ENCODE peak calls at places on chromosome 21, in seven cellular contexts. K is heart left ventricle, W is breast epithelium, N is prostate gland, U is IMR-90, X is adrenal gland, Q is stomach. Y is an unnamed sample.

GRCh38 chr21:31612889-31613785 is 46.4 kb upstream of the SOD1 start:
- DNase-seq in K (no peak), X (no peak), N (no peak), W (no peak), U (peak; percentile 15), Q (no peak), Y (no peak)

GRCh38 chr21:33015091-33015490 is 10.6 kb upstream of the OLIG2 start:
- DNase-seq in N (no peak), U (no peak), K (no peak), W (no peak), X (no peak), Q (no peak), Y (no peak)

GRCh38 chr21:42474982-42475381 is 21.0 kb downstream of the RSPH1 start:
- DNase-seq in K (no peak), U (no peak), X (no peak), N (no peak), W (no peak), Q (peak; percentile 15), Y (no peak)

GRCh38 chr21:34983680-34984086 is 65.4 kb downstream of the RUNX1 start:
- DNase-seq in W (no peak), K (no peak), Q (no peak), N (no peak), X (peak; percentile 66), U (peak; percentile 63), Y (no peak)

GRCh38 chr21:15682182-15682895 is 47.4 kb upstream of the USP25 start:
- DNase-seq in N (no peak), X (no peak), U (peak; percentile 76), Q (no peak), K (no peak), W (no peak), Y (no peak)

GRCh38 chr21:32771134-32771523 is 426 bp downstream of the PAXBP1 start:
- DNase-seq in X (peak; percentile 60), U (peak; percentile 56), K (peak; percentile 55), W (peak; percentile 66), N (peak; percentile 30), Q (peak; percentile 58), Y (peak; percentile 45)

GRCh38 chr21:29829514-29830255 is 110.1 kb downstream of the GRIK1 start:
- DNase-seq in Q (no peak), K (no peak), W (no peak), N (no peak), X (no peak), U (no peak), Y (no peak)

GRCh38 chr21:33708874-33709273 is 66.6 kb downstream of the ITSN1 start:
- DNase-seq in N (no peak), U (no peak), K (no peak), Q (no peak), W (no peak), X (no peak), Y (no peak)

GRCh38 chr21:16551101-16551695 is 821.4 kb downstream of the USP25 start:
- DNase-seq in U (no peak), K (no peak), Q (no peak), N (no peak), W (no peak), X (no peak), Y (no peak)

GRCh38 chr21:32135401-32136363 is 143.2 kb downstream of the MIS18A start:
- DNase-seq in N (no peak), Q (no peak), K (no peak), W (no peak), U (peak; percentile 1), X (no peak), Y (no peak)

GRCh38 chr21:35475768-35476167 is 426.7 kb upstream of the RUNX1 start:
- DNase-seq in U (peak; percentile 75), K (no peak), Q (no peak), X (no peak), N (no peak), W (no peak), Y (no peak)

GRCh38 chr21:33231526-33231925 is 1.8 kb downstream of the IFNAR2 start:
- DNase-seq in X (no peak), W (no peak), Q (no peak), U (no peak), K (no peak), N (no peak), Y (no peak)

GRCh38 chr21:31873275-31873695 is 465 bp downstream of the HUNK start:
- DNase-seq in W (no peak), Q (no peak), X (no peak), K (no peak), N (peak; percentile 5), U (no peak), Y (peak; percentile 88)

GRCh38 chr21:29534448-29534847 is 235.7 kb downstream of the BACH1 start:
- DNase-seq in X (no peak), Q (no peak), U (no peak), K (no peak), W (no peak), N (no peak), Y (no peak)

GRCh38 chr21:35563885-35564451 is 496.4 kb downstream of the SETD4 start:
- DNase-seq in N (no peak), W (no peak), U (peak; percentile 91), X (peak; percentile 55), K (peak; percentile 66), Q (no peak), Y (peak; percentile 26)

GRCh38 chr21:24428539-24429186 is 1178.6 kb downstream of the MRPL39 start:
- DNase-seq in N (no peak), W (no peak), Q (no peak), X (no peak), K (no peak), U (no peak), Y (no peak)

GRCh38 chr21:40507978-40508377 is 339.0 kb downstream of the DSCAM start:
- DNase-seq in U (peak; percentile 4), K (no peak), Q (no peak), N (no peak), W (no peak), X (no peak), Y (no peak)

GRCh38 chr21:40511976-40512375 is 335.0 kb downstream of the DSCAM start:
- DNase-seq in U (no peak), W (no peak), N (no peak), K (no peak), X (no peak), Q (no peak), Y (no peak)

GRCh38 chr21:40516336-40516735 is 330.6 kb downstream of the DSCAM start:
- DNase-seq in X (peak; percentile 54), N (no peak), K (peak; percentile 22), U (no peak), W (no peak), Q (no peak), Y (no peak)

DNA sequence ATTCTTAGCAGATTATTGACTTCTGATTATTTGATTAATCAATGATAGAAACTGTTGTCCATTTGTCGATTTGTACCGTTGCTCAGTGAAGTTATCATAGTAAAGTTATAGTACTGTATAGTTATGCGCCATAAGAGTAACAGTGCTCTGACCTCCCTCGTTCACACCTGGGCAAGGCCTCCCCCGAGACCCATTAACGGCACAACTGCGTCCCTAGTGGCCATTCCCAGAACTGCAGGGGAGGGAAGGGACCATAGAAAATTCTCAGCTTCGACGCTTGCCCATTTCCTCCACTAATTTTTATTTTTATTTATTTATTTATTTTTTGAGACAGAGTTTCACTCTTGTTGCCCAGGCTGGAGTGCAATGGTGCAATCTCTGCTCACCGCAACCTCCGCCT is 334.4 kb downstream of the DSCAM start:
- DNase-seq in N (no peak), W (no peak), X (no peak), Q (no peak), U (no peak), K (no peak), Y (no peak)
- TF ChIP-seq CTCF in N (no peak), W (no peak), X (no peak), Q (no peak), U (no peak), K (peak; percentile 27), Y (no peak)

GRCh38 chr21:45543371-45543709 is 1.1 kb upstream of the SLC19A1 start:
- DNase-seq in Q (peak; percentile 28), K (peak; percentile 19), W (peak; percentile 50), N (no peak), U (no peak), X (no peak), Y (no peak)

GRCh38 chr21:45541221-45542039 is 810 bp downstream of the SLC19A1 start:
- DNase-seq in Q (peak; percentile 83), U (peak; percentile 33), N (peak; percentile 57), W (peak; percentile 81), K (peak; percentile 83), X (peak; percentile 74), Y (peak; percentile 75)

GRCh38 chr21:45542667-45543370 is 579 bp upstream of the SLC19A1 start:
- DNase-seq in X (peak; percentile 42), N (no peak), U (no peak), K (peak; percentile 20), W (peak; percentile 52), Q (peak; percentile 37), Y (peak; percentile 85)

GRCh38 chr21:45543710-45544448 is 1.6 kb upstream of the SLC19A1 start:
- DNase-seq in U (no peak), X (no peak), W (peak; percentile 43), N (no peak), Q (peak; percentile 25), K (peak; percentile 16), Y (no peak)

DNA sequence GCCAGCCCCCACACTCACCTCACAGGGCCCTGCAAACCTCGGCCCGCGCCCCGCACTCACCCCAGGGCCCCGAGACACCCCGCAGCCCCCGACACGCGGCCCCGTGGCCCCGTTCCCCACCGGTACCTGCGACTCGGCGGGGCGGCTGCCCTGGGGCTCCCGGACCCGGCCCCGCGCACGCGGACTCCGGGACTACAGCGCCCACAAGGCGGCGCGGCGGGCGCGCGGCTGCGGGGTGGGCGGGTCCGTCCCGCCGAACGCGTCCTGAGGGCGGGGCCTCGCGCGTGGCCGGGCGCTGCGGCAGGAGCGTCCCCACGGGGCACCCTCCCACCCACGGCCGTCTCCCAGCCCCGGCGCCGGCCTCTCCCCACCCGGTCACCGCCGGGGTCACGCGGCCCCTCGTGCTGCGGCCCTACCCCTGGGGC is at the start of gene SLC19A1:
- DNase-seq in X (peak; percentile 60), N (peak; percentile 49), Q (peak; percentile 79), K (peak; percentile 74), W (peak; percentile 63), U (peak; percentile 48), Y (peak; percentile 92)
- TF ChIP-seq POLR2A in X (no peak), N (peak; percentile 18), Q (no peak), K (no peak), W (no peak), U (no peak), Y (no peak)

DNA sequence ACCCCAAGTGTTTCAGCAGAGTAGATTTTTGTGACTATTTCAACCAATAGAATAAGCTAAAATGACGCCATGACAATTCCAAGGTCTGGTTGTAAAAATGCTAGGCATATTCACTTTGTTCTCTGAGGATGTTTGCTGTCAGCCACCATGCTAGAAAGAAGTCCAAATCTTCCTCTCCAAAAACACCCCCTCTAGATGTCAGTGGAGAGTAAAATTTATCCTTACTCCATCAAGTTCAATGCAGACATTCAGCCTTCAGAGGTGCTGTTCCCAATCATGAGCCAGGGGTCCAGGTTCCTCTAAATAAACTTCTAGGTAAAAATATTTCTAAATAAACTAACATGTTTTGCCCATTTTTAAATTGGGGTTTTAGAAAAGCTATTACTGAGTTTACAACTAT is 395.4 kb upstream of the ADAMTS5 start:
- DNase-seq in N (no peak), X (no peak), K (no peak), Q (no peak), W (no peak), U (no peak), Y (no peak)
- TF ChIP-seq CTCF in N (no peak), X (no peak), K (peak; percentile 6), Q (no peak), W (no peak), U (peak; percentile 11), Y (no peak)

DNA sequence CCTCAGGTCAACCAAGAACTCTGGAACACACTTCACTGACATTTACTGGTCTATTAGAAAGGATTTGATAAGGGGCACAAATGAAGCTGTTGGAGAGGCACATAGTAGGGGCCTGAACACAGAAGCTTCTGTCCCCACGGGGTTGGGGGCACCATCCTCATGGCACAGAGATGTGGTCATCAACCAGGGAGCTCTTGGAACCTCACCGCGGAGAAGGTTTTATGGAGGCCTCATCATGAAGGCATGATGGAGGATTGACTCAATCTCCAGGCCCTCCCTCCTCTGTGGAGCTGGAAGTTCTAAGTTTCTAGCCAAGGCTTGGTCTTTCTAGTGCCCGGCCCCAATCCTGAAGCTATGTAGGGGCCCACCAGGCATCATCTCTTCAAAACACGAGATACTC is 23.6 kb downstream of the MX1 start:
- DNase-seq in N (no peak), U (no peak), K (no peak), Q (peak; percentile 0), X (no peak), W (peak; percentile 28), Y (no peak)
- TF ChIP-seq POLR2A in N (no peak), U (no peak), K (no peak), Q (no peak), X (no peak), W (no peak), Y (no peak)